ENCODE peak calls at places on chromosomes 16 and 17, in four cellular contexts. U, A, N and F are unnamed samples.

GRCh38 chr17:66123163-66123562 is 68.8 kb downstream of the CEP112 start:
- DNase-seq in U (no peak), A (no peak), N (no peak), F (no peak)

GRCh38 chr16:53014287-53014686 is 38.4 kb downstream of the CHD9NB start:
- DNase-seq in U (no peak), A (no peak), N (no peak), F (no peak)

GRCh38 chr17:64687959-64688358 is 25.9 kb upstream of the SMURF2 start:
- DNase-seq in U (no peak), A (no peak), N (no peak), F (no peak)

GRCh38 chr16:70302745-70303144 is 3.8 kb downstream of the DDX19B start:
- DNase-seq in U (no peak), A (no peak), N (no peak), F (no peak)

GRCh38 chr16:28308794-28309535 is 16.6 kb downstream of the SBK1 start:
- DNase-seq in U (no peak), A (no peak), N (no peak), F (no peak)

GRCh38 chr16:51225902-51226301 is 74.8 kb upstream of the SALL1 start:
- DNase-seq in U (no peak), A (no peak), N (no peak), F (no peak)

GRCh38 chr17:68909066-68909465 is 46.1 kb downstream of the ABCA8 start:
- DNase-seq in U (peak), A (no peak), N (no peak), F (no peak)

GRCh38 chr17:46822388-46822921 is 4.0 kb upstream of the WNT3 start:
- DNase-seq in U (no peak), A (no peak), N (peak), F (peak)

GRCh38 chr17:19753049-19753444 is 4.9 kb upstream of the ALDH3A1 start:
- DNase-seq in U (peak), A (no peak), N (no peak), F (no peak)

GRCh38 chr17:81403040-81403467 is 7.8 kb downstream of the BAHCC1 start:
- DNase-seq in U (no peak), A (no peak), N (no peak), F (no peak)

GRCh38 chr16:50967827-50968612 is 183.1 kb downstream of the SALL1 start:
- DNase-seq in U (no peak), A (no peak), N (no peak), F (no peak)

GRCh38 chr17:75033346-75034235 is 13.2 kb downstream of the ATP5PD start:
- DNase-seq in U (peak), A (peak), N (peak), F (peak)

GRCh38 chr17:73118876-73119485 is 26.5 kb upstream of the SLC39A11 start:
- DNase-seq in U (no peak), A (no peak), N (no peak), F (no peak)

GRCh38 chr17:27912989-27913388 is 19.8 kb upstream of the LYRM9 start:
- DNase-seq in U (no peak), A (no peak), N (no peak), F (no peak)

GRCh38 chr16:81623365-81624102 is 155.6 kb upstream of the PLCG2 start:
- DNase-seq in U (no peak), A (peak), N (peak), F (peak)